ENCODE peak calls at places on chromosome 1, in six cellular contexts. C, W, O, H, Y and J are unnamed samples.
A peak's percentile ranks its signal among the peaks of the same experiment; 100 is the strongest.

GRCh38 chr1:3453203-3453761 is 1.2 kb upstream of the ARHGEF16 start:
- DNase-seq in C (peak; percentile 69), W (peak; percentile 79), O (peak; percentile 59), H (peak; percentile 86), Y (peak; percentile 33), J (peak; percentile 61)

GRCh38 chr1:42964032-42964812 is 5.6 kb upstream of the SLC2A1 start:
- DNase-seq in C (no peak), W (no peak), O (no peak), H (no peak), Y (no peak), J (no peak)

GRCh38 chr1:4711191-4711915 is 56.9 kb downstream of the AJAP1 start:
- DNase-seq in C (no peak), W (no peak), O (no peak), H (peak; percentile 55), Y (no peak), J (no peak)

GRCh38 chr1:205262706-205263105 is 35.0 kb downstream of the TMCC2 start:
- DNase-seq in C (no peak), W (no peak), O (no peak), H (no peak), Y (peak; percentile 60), J (no peak)

GRCh38 chr1:958823-959729 is at the start of gene NOC2L:
- DNase-seq in C (peak; percentile 94), W (peak; percentile 96), O (peak; percentile 91), H (peak; percentile 94), Y (peak; percentile 80), J (peak; percentile 89)

GRCh38 chr1:174786760-174787159 is 213.0 kb upstream of the CACYBP start:
- DNase-seq in C (no peak), W (no peak), O (no peak), H (no peak), Y (no peak), J (no peak)

GRCh38 chr1:116873680-116874271 is 35.9 kb upstream of the PTGFRN start:
- DNase-seq in C (no peak), W (no peak), O (no peak), H (no peak), Y (peak; percentile 21), J (no peak)

GRCh38 chr1:119587328-119587727 is 60.7 kb downstream of the ZNF697 start:
- DNase-seq in C (no peak), W (no peak), O (no peak), H (no peak), Y (peak; percentile 71), J (no peak)

GRCh38 chr1:48469616-48470500 is 2.1 kb downstream of the SPATA6 start:
- DNase-seq in C (peak; percentile 64), W (peak; percentile 53), O (no peak), H (peak; percentile 8), Y (peak; percentile 79), J (peak; percentile 75)

GRCh38 chr1:53155945-53156344 is 13.5 kb upstream of the SLC1A7 start:
- DNase-seq in C (no peak), W (no peak), O (no peak), H (no peak), Y (no peak), J (no peak)

GRCh38 chr1:21366288-21366687 is 73.6 kb upstream of the NBPF3 start:
- DNase-seq in C (no peak), W (no peak), O (no peak), H (no peak), Y (no peak), J (no peak)

GRCh38 chr1:226674892-226675719 is 64.0 kb downstream of the ITPKB start:
- DNase-seq in C (peak; percentile 49), W (peak; percentile 45), O (peak; percentile 93), H (no peak), Y (no peak), J (peak; percentile 76)

GRCh38 chr1:203691454-203691853 is 64.8 kb downstream of the ATP2B4 start:
- DNase-seq in C (no peak), W (no peak), O (no peak), H (no peak), Y (no peak), J (no peak)

GRCh38 chr1:154862927-154863701 is 7.0 kb downstream of the KCNN3 start:
- DNase-seq in C (no peak), W (no peak), O (no peak), H (peak; percentile 52), Y (no peak), J (no peak)

GRCh38 chr1:10033359-10033845 is 644 bp downstream of the UBE4B start:
- DNase-seq in C (no peak), W (no peak), O (no peak), H (peak; percentile 74), Y (peak; percentile 33), J (no peak)

GRCh38 chr1:236608930-236609726 is 4.8 kb upstream of the HEATR1 start:
- DNase-seq in C (peak; percentile 42), W (peak; percentile 44), O (no peak), H (peak; percentile 72), Y (peak; percentile 25), J (peak; percentile 34)

GRCh38 chr1:40592107-40592773 is 60.8 kb downstream of the ZNF684 start:
- DNase-seq in C (no peak), W (no peak), O (no peak), H (peak; percentile 19), Y (peak; percentile 38), J (no peak)

GRCh38 chr1:160114085-160114484 is 1.5 kb upstream of the ATP1A2 start:
- DNase-seq in C (no peak), W (peak; percentile 47), O (no peak), H (peak; percentile 66), Y (no peak), J (no peak)

GRCh38 chr1:186183219-186183618 is 191.8 kb downstream of the TPR start:
- DNase-seq in C (no peak), W (no peak), O (no peak), H (no peak), Y (peak; percentile 68), J (peak; percentile 77)

GRCh38 chr1:169018751-169019150 is 87.7 kb upstream of the ATP1B1 start:
- DNase-seq in C (no peak), W (no peak), O (no peak), H (no peak), Y (no peak), J (no peak)

GRCh38 chr1:9368356-9368755 is 75.7 kb downstream of the SPSB1 start:
- DNase-seq in C (no peak), W (no peak), O (no peak), H (no peak), Y (no peak), J (no peak)

GRCh38 chr1:119713039-119713537 is 1.4 kb downstream of the PHGDH start:
- DNase-seq in C (no peak), W (no peak), O (no peak), H (peak; percentile 36), Y (peak; percentile 42), J (no peak)

GRCh38 chr1:171286032-171286705 is 27.8 kb upstream of the FMO4 start:
- DNase-seq in C (no peak), W (no peak), O (no peak), H (no peak), Y (peak; percentile 36), J (no peak)

GRCh38 chr1:189619682-189620332 is 857.9 kb downstream of the BRINP3 start:
- DNase-seq in C (no peak), W (no peak), O (no peak), H (no peak), Y (peak; percentile 93), J (no peak)

GRCh38 chr1:58964880-58965279 is 181.0 kb upstream of the JUN start:
- DNase-seq in C (peak; percentile 16), W (no peak), O (no peak), H (no peak), Y (no peak), J (no peak)

GRCh38 chr1:93768380-93768863 is 86.8 kb upstream of the BCAR3 start:
- DNase-seq in C (no peak), W (no peak), O (no peak), H (no peak), Y (no peak), J (no peak)

GRCh38 chr1:55329091-55329490 is 113.9 kb upstream of the USP24 start:
- DNase-seq in C (peak; percentile 34), W (peak; percentile 47), O (no peak), H (no peak), Y (no peak), J (no peak)

GRCh38 chr1:98749152-98749756 is 87.7 kb downstream of the SNX7 start:
- DNase-seq in C (no peak), W (no peak), O (no peak), H (no peak), Y (peak; percentile 7), J (no peak)

GRCh38 chr1:97433520-97434175 is 487.2 kb downstream of the DPYD start:
- DNase-seq in C (no peak), W (no peak), O (no peak), H (no peak), Y (peak; percentile 88), J (no peak)

GRCh38 chr1:1965546-1965945 is 38.0 kb downstream of the CFAP74 start:
- DNase-seq in C (no peak), W (no peak), O (no peak), H (no peak), Y (no peak), J (no peak)

DNA sequence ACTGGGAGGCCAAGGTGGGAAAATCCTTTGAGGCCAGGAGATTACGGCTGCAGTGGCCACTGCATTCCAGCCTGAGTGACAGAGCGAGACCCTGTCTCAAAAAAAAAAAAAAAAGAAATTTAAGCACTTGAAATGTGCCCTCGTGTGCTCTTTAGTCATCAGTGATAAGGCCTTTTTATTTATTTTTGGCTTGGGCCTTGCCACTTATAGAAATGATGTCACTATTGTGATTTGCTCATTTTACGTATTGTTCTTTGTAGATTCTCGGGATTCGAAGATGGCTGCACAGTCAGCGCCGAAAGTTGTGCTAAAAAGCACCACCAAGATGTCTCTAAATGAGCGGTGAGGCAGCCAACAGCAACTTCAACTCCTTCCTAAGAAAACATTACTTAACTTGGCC is 2.4 kb downstream of the CHTOP start:
- DNase-seq in C (no peak), W (no peak), O (no peak), H (no peak), Y (no peak), J (no peak)
- H3K36me3 ChIP-seq in C (peaks cover 62% of the 10 kb centered on the region), W (peaks cover 55% of the 10 kb centered on the region), O (peaks cover 35% of the 10 kb centered on the region), H (peaks cover 32% of the 10 kb centered on the region), Y (peaks cover 23% of the 10 kb centered on the region), J (peaks cover 52% of the 10 kb centered on the region)

GRCh38 chr1:91513160-91513559 is 12.5 kb downstream of the CDC7 start:
- DNase-seq in C (no peak), W (no peak), O (no peak), H (no peak), Y (peak; percentile 17), J (no peak)
- TF ChIP-seq CTCF in C (peak; percentile 68), W (peak; percentile 8), O (peak; percentile 64), H (peak; percentile 52), Y (peak; percentile 34), J (peak; percentile 47)

GRCh38 chr1:248380854-248381253 is 5.3 kb downstream of the OR2T6 start:
- DNase-seq in C (no peak), W (no peak), O (no peak), H (no peak), Y (no peak), J (no peak)
- H3K9me3 ChIP-seq in C (no peaks in the 10 kb centered on the region), W (no peaks in the 10 kb centered on the region), O (no peaks in the 10 kb centered on the region), H (peaks cover 35% of the 10 kb centered on the region), Y (no peaks in the 10 kb centered on the region), J (no peaks in the 10 kb centered on the region)

GRCh38 chr1:70231474-70231873 is 10.3 kb downstream of the SRSF11 start:
- DNase-seq in C (no peak), W (no peak), O (no peak), H (no peak), Y (no peak), J (no peak)

DNA sequence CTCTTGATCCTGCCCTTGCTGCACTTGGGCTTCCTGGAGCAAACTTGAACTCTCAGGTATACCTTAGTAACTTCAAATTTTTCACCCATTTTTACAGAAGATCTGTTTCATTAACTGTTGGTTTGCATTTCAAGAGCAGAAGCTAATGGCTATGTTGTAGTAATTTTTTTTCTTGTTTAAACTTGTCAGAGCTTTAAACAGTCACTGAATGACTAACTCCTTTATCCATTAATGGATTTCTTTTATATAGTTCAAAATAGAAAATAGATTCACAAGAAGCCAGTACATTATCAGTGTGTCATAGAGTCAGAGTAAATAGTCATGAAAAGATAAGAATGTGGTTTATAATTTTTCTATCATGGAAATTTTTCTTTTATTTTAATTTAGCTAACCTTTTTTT is 13.6 kb downstream of the SRSF11 start:
- DNase-seq in C (no peak), W (no peak), O (no peak), H (no peak), Y (no peak), J (no peak)
- H3K36me3 ChIP-seq in C (peaks cover 98% of the 10 kb centered on the region), W (peaks cover 100% of the 10 kb centered on the region), O (peaks cover 65% of the 10 kb centered on the region), H (peaks cover 61% of the 10 kb centered on the region), Y (peaks cover 12% of the 10 kb centered on the region), J (peaks cover 94% of the 10 kb centered on the region)